ENCODE peak calls at places on chromosome 9, in four cellular contexts. One of them, this sample, is unnamed.

GRCh38 chr9:17859228-17859627 is 280.4 kb downstream of the SH3GL2 start:
- DNase-seq in activated CD4-positive, alpha-beta T cell treated with anti-CD3 and anti-CD28 coated beads, Interleukin-2, amount 10 ng/mL, durations not matched to agents 24 days and 14 days: no peak
- DNase-seq in stromal cell of bone marrow: no peak
- DNase-seq in nucleus accumbens: no peak
- DNase-seq in this sample: no peak

GRCh38 chr9:38417003-38417965 is 7.0 kb downstream of the IGFBPL1 start:
- DNase-seq in activated CD4-positive, alpha-beta T cell treated with anti-CD3 and anti-CD28 coated beads, Interleukin-2, amount 10 ng/mL, durations not matched to agents 24 days and 14 days: peak
- DNase-seq in stromal cell of bone marrow: no peak
- DNase-seq in nucleus accumbens: no peak
- DNase-seq in this sample: no peak

GRCh38 chr9:137309368-137310189 is 7.5 kb upstream of the NRARP start:
- DNase-seq in activated CD4-positive, alpha-beta T cell treated with anti-CD3 and anti-CD28 coated beads, Interleukin-2, amount 10 ng/mL, durations not matched to agents 24 days and 14 days: no peak
- DNase-seq in stromal cell of bone marrow: no peak
- DNase-seq in nucleus accumbens: no peak
- DNase-seq in this sample: no peak

GRCh38 chr9:16312116-16312515 is 558.4 kb downstream of the BNC2 start:
- DNase-seq in activated CD4-positive, alpha-beta T cell treated with anti-CD3 and anti-CD28 coated beads, Interleukin-2, amount 10 ng/mL, durations not matched to agents 24 days and 14 days: no peak
- DNase-seq in stromal cell of bone marrow: no peak
- DNase-seq in nucleus accumbens: no peak
- DNase-seq in this sample: no peak

GRCh38 chr9:700365-701282 is 140.9 kb upstream of the DMRT1 start:
- DNase-seq in activated CD4-positive, alpha-beta T cell treated with anti-CD3 and anti-CD28 coated beads, Interleukin-2, amount 10 ng/mL, durations not matched to agents 24 days and 14 days: no peak
- DNase-seq in stromal cell of bone marrow: no peak
- DNase-seq in nucleus accumbens: no peak
- DNase-seq in this sample: no peak

GRCh38 chr9:75911390-75911789 is 20.9 kb downstream of the PCSK5 start:
- DNase-seq in activated CD4-positive, alpha-beta T cell treated with anti-CD3 and anti-CD28 coated beads, Interleukin-2, amount 10 ng/mL, durations not matched to agents 24 days and 14 days: no peak
- DNase-seq in stromal cell of bone marrow: no peak
- DNase-seq in nucleus accumbens: no peak
- DNase-seq in this sample: no peak

GRCh38 chr9:28774433-28775029 is 1201.2 kb upstream of the C9orf72 start:
- DNase-seq in activated CD4-positive, alpha-beta T cell treated with anti-CD3 and anti-CD28 coated beads, Interleukin-2, amount 10 ng/mL, durations not matched to agents 24 days and 14 days: no peak
- DNase-seq in stromal cell of bone marrow: peak
- DNase-seq in nucleus accumbens: no peak
- DNase-seq in this sample: no peak

GRCh38 chr9:17578911-17579793 is at the start of gene SH3GL2:
- DNase-seq in activated CD4-positive, alpha-beta T cell treated with anti-CD3 and anti-CD28 coated beads, Interleukin-2, amount 10 ng/mL, durations not matched to agents 24 days and 14 days: peak
- DNase-seq in stromal cell of bone marrow: no peak
- DNase-seq in nucleus accumbens: peak
- DNase-seq in this sample: no peak

GRCh38 chr9:78866228-78867132 is 569.6 kb downstream of the PSAT1 start:
- DNase-seq in activated CD4-positive, alpha-beta T cell treated with anti-CD3 and anti-CD28 coated beads, Interleukin-2, amount 10 ng/mL, durations not matched to agents 24 days and 14 days: no peak
- DNase-seq in stromal cell of bone marrow: peak
- DNase-seq in nucleus accumbens: no peak
- DNase-seq in this sample: no peak

GRCh38 chr9:111661150-111661801 is at the start of gene GNG10:
- DNase-seq in activated CD4-positive, alpha-beta T cell treated with anti-CD3 and anti-CD28 coated beads, Interleukin-2, amount 10 ng/mL, durations not matched to agents 24 days and 14 days: peak
- DNase-seq in stromal cell of bone marrow: peak
- DNase-seq in nucleus accumbens: peak
- DNase-seq in this sample: peak

GRCh38 chr9:6902423-6902822 is 144.7 kb downstream of the KDM4C start:
- DNase-seq in activated CD4-positive, alpha-beta T cell treated with anti-CD3 and anti-CD28 coated beads, Interleukin-2, amount 10 ng/mL, durations not matched to agents 24 days and 14 days: peak
- DNase-seq in stromal cell of bone marrow: no peak
- DNase-seq in nucleus accumbens: no peak
- DNase-seq in this sample: no peak

GRCh38 chr9:124940521-124940893 is 376 bp downstream of the GOLGA1 start:
- DNase-seq in activated CD4-positive, alpha-beta T cell treated with anti-CD3 and anti-CD28 coated beads, Interleukin-2, amount 10 ng/mL, durations not matched to agents 24 days and 14 days: no peak
- DNase-seq in stromal cell of bone marrow: no peak
- DNase-seq in nucleus accumbens: no peak
- DNase-seq in this sample: no peak

GRCh38 chr9:93304574-93305496 is 120.9 kb downstream of the WNK2 start:
- DNase-seq in activated CD4-positive, alpha-beta T cell treated with anti-CD3 and anti-CD28 coated beads, Interleukin-2, amount 10 ng/mL, durations not matched to agents 24 days and 14 days: no peak
- DNase-seq in stromal cell of bone marrow: peak
- DNase-seq in nucleus accumbens: peak
- DNase-seq in this sample: no peak

GRCh38 chr9:91163773-91164471 is 197.8 kb downstream of the AUH start:
- DNase-seq in activated CD4-positive, alpha-beta T cell treated with anti-CD3 and anti-CD28 coated beads, Interleukin-2, amount 10 ng/mL, durations not matched to agents 24 days and 14 days: peak
- DNase-seq in stromal cell of bone marrow: no peak
- DNase-seq in nucleus accumbens: no peak
- DNase-seq in this sample: no peak

GRCh38 chr9:108300296-108301287 is 555.2 kb downstream of the ACTL7B start:
- DNase-seq in activated CD4-positive, alpha-beta T cell treated with anti-CD3 and anti-CD28 coated beads, Interleukin-2, amount 10 ng/mL, durations not matched to agents 24 days and 14 days: no peak
- DNase-seq in stromal cell of bone marrow: no peak
- DNase-seq in nucleus accumbens: no peak
- DNase-seq in this sample: no peak

GRCh38 chr9:137350696-137351584 is 48.9 kb upstream of the NRARP start:
- DNase-seq in activated CD4-positive, alpha-beta T cell treated with anti-CD3 and anti-CD28 coated beads, Interleukin-2, amount 10 ng/mL, durations not matched to agents 24 days and 14 days: no peak
- DNase-seq in stromal cell of bone marrow: no peak
- DNase-seq in nucleus accumbens: no peak
- DNase-seq in this sample: no peak

GRCh38 chr9:113990570-113990907 is 87.6 kb downstream of the AMBP start:
- DNase-seq in activated CD4-positive, alpha-beta T cell treated with anti-CD3 and anti-CD28 coated beads, Interleukin-2, amount 10 ng/mL, durations not matched to agents 24 days and 14 days: no peak
- DNase-seq in stromal cell of bone marrow: no peak
- DNase-seq in nucleus accumbens: no peak
- DNase-seq in this sample: no peak

GRCh38 chr9:114824130-114824529 is 18.3 kb upstream of the TNFSF15 start:
- DNase-seq in activated CD4-positive, alpha-beta T cell treated with anti-CD3 and anti-CD28 coated beads, Interleukin-2, amount 10 ng/mL, durations not matched to agents 24 days and 14 days: no peak
- DNase-seq in stromal cell of bone marrow: peak
- DNase-seq in nucleus accumbens: no peak
- DNase-seq in this sample: no peak

GRCh38 chr9:131379056-131379455 is 14.8 kb upstream of the PRRC2B start:
- DNase-seq in activated CD4-positive, alpha-beta T cell treated with anti-CD3 and anti-CD28 coated beads, Interleukin-2, amount 10 ng/mL, durations not matched to agents 24 days and 14 days: no peak
- DNase-seq in stromal cell of bone marrow: no peak
- DNase-seq in nucleus accumbens: no peak
- DNase-seq in this sample: no peak

GRCh38 chr9:124218438-124219289 is 39.1 kb upstream of the NEK6 start:
- DNase-seq in activated CD4-positive, alpha-beta T cell treated with anti-CD3 and anti-CD28 coated beads, Interleukin-2, amount 10 ng/mL, durations not matched to agents 24 days and 14 days: peak
- DNase-seq in stromal cell of bone marrow: peak
- DNase-seq in nucleus accumbens: peak
- DNase-seq in this sample: peak

GRCh38 chr9:37952731-37953130 is 48.8 kb upstream of the SLC25A51 start:
- DNase-seq in activated CD4-positive, alpha-beta T cell treated with anti-CD3 and anti-CD28 coated beads, Interleukin-2, amount 10 ng/mL, durations not matched to agents 24 days and 14 days: no peak
- DNase-seq in stromal cell of bone marrow: no peak
- DNase-seq in nucleus accumbens: no peak
- DNase-seq in this sample: no peak

GRCh38 chr9:112719696-112720095 is 1.8 kb upstream of the INIP start:
- DNase-seq in activated CD4-positive, alpha-beta T cell treated with anti-CD3 and anti-CD28 coated beads, Interleukin-2, amount 10 ng/mL, durations not matched to agents 24 days and 14 days: no peak
- DNase-seq in stromal cell of bone marrow: no peak
- DNase-seq in nucleus accumbens: no peak
- DNase-seq in this sample: no peak

GRCh38 chr9:113995963-113996362 is 82.1 kb downstream of the AMBP start:
- DNase-seq in activated CD4-positive, alpha-beta T cell treated with anti-CD3 and anti-CD28 coated beads, Interleukin-2, amount 10 ng/mL, durations not matched to agents 24 days and 14 days: no peak
- DNase-seq in stromal cell of bone marrow: no peak
- DNase-seq in nucleus accumbens: no peak
- DNase-seq in this sample: no peak

GRCh38 chr9:135219676-135220600 is 132.5 kb downstream of the OLFM1 start:
- DNase-seq in activated CD4-positive, alpha-beta T cell treated with anti-CD3 and anti-CD28 coated beads, Interleukin-2, amount 10 ng/mL, durations not matched to agents 24 days and 14 days: no peak
- DNase-seq in stromal cell of bone marrow: no peak
- DNase-seq in nucleus accumbens: no peak
- DNase-seq in this sample: no peak

GRCh38 chr9:134778841-134779411 is 101.7 kb upstream of the FCN2 start:
- DNase-seq in activated CD4-positive, alpha-beta T cell treated with anti-CD3 and anti-CD28 coated beads, Interleukin-2, amount 10 ng/mL, durations not matched to agents 24 days and 14 days: no peak
- DNase-seq in stromal cell of bone marrow: peak
- DNase-seq in nucleus accumbens: peak
- DNase-seq in this sample: no peak

This sample was measured in T-helper 1 cell.